ENCODE peak calls at places on chromosomes 12 and 14, in ten cellular contexts. M, X, F, H, U, N, O, Q, R and S are unnamed samples.

GRCh38 chr12:42187799-42188198 is 43.1 kb upstream of the GXYLT1 start:
- DNase-seq in M (no peak), X (no peak), F (no peak), H (no peak), U (no peak), N (no peak), O (no peak), Q (no peak), R (no peak), S (no peak)

GRCh38 chr14:103313704-103314103 is 20.3 kb upstream of the EIF5 start:
- DNase-seq in M (no peak), X (no peak), F (no peak), H (no peak), U (peak), N (no peak), O (no peak), Q (no peak), R (no peak), S (no peak)

GRCh38 chr12:106304797-106305196 is 2.3 kb downstream of the TCP11L2 start:
- DNase-seq in M (no peak), X (no peak), F (no peak), H (no peak), U (no peak), N (no peak), O (no peak), Q (no peak), R (no peak), S (no peak)

GRCh38 chr12:65926119-65927004 is 102.1 kb downstream of the HMGA2 start:
- DNase-seq in M (no peak), X (no peak), F (no peak), H (peak), U (no peak), N (no peak), O (no peak), Q (no peak), R (no peak), S (no peak)

GRCh38 chr14:59028476-59029202 is 159.8 kb upstream of the DAAM1 start:
- DNase-seq in M (peak), X (peak), F (peak), H (peak), U (peak), N (peak), O (no peak), Q (peak), R (no peak), S (peak)

GRCh38 chr14:98103705-98104104 is 1168.3 kb downstream of the BCL11B start:
- DNase-seq in M (no peak), X (no peak), F (no peak), H (no peak), U (no peak), N (no peak), O (peak), Q (no peak), R (no peak), S (no peak)

GRCh38 chr14:26860111-26860510 is 262.3 kb upstream of the NOVA1 start:
- DNase-seq in M (no peak), X (no peak), F (no peak), H (no peak), U (no peak), N (no peak), O (no peak), Q (no peak), R (no peak), S (no peak)

GRCh38 chr12:25322918-25323773 is 72.4 kb upstream of the KRAS start:
- DNase-seq in M (no peak), X (no peak), F (no peak), H (no peak), U (no peak), N (no peak), O (no peak), Q (no peak), R (no peak), S (no peak)

GRCh38 chr14:91458612-91459011 is 41.0 kb upstream of the CCDC88C start:
- DNase-seq in M (no peak), X (no peak), F (no peak), H (no peak), U (no peak), N (no peak), O (no peak), Q (no peak), R (no peak), S (no peak)

GRCh38 chr14:30608533-30609006 is 13.5 kb upstream of the SCFD1 start:
- DNase-seq in M (no peak), X (peak), F (no peak), H (no peak), U (no peak), N (no peak), O (no peak), Q (no peak), R (no peak), S (no peak)

GRCh38 chr12:67193705-67194104 is 75.5 kb upstream of the CAND1 start:
- DNase-seq in M (no peak), X (no peak), F (no peak), H (peak), U (no peak), N (no peak), O (no peak), Q (no peak), R (no peak), S (no peak)

GRCh38 chr12:116524964-116525379 is 34.2 kb upstream of the MAP1LC3B2 start:
- DNase-seq in M (no peak), X (no peak), F (no peak), H (no peak), U (no peak), N (no peak), O (no peak), Q (no peak), R (no peak), S (no peak)

GRCh38 chr14:103626150-103626850 is 2.7 kb upstream of the KLC1 start:
- DNase-seq in M (no peak), X (peak), F (no peak), H (peak), U (no peak), N (no peak), O (no peak), Q (no peak), R (no peak), S (no peak)

GRCh38 chr14:102096569-102097188 is 9.8 kb upstream of the HSP90AA1 start:
- DNase-seq in M (peak), X (peak), F (peak), H (peak), U (peak), N (no peak), O (no peak), Q (no peak), R (peak), S (no peak)

GRCh38 chr12:88432536-88433462 is 147.5 kb downstream of the KITLG start:
- DNase-seq in M (no peak), X (no peak), F (no peak), H (no peak), U (no peak), N (no peak), O (no peak), Q (no peak), R (no peak), S (no peak)

GRCh38 chr14:86790408-86791364 is 1202.3 kb downstream of the GALC start:
- DNase-seq in M (no peak), X (no peak), F (no peak), H (peak), U (no peak), N (no peak), O (no peak), Q (no peak), R (no peak), S (no peak)

GRCh38 chr12:85920324-85920947 is 46.3 kb downstream of the NTS start:
- DNase-seq in M (no peak), X (no peak), F (peak), H (peak), U (no peak), N (no peak), O (no peak), Q (no peak), R (no peak), S (no peak)

GRCh38 chr12:21151184-21151583 is 20.2 kb downstream of the SLCO1B1 start:
- DNase-seq in M (no peak), X (no peak), F (no peak), H (no peak), U (no peak), N (no peak), O (no peak), Q (no peak), R (no peak), S (no peak)

GRCh38 chr14:104448721-104449120 is 130.8 kb upstream of the C14orf180 start:
- DNase-seq in M (no peak), X (no peak), F (no peak), H (no peak), U (no peak), N (no peak), O (no peak), Q (no peak), R (no peak), S (no peak)

GRCh38 chr12:12804011-12804410 is 9.1 kb upstream of the DDX47 start:
- DNase-seq in M (no peak), X (no peak), F (no peak), H (peak), U (no peak), N (no peak), O (no peak), Q (no peak), R (no peak), S (no peak)

GRCh38 chr14:103543721-103544626 is 15.0 kb downstream of the TRMT61A start:
- DNase-seq in M (no peak), X (peak), F (no peak), H (no peak), U (peak), N (no peak), O (no peak), Q (no peak), R (no peak), S (no peak)

GRCh38 chr12:76764856-76765255 is 941 bp downstream of the ZDHHC17 start:
- DNase-seq in M (no peak), X (peak), F (no peak), H (peak), U (peak), N (no peak), O (no peak), Q (no peak), R (no peak), S (no peak)

GRCh38 chr12:67067453-67068203 is 201.5 kb upstream of the CAND1 start:
- DNase-seq in M (no peak), X (no peak), F (no peak), H (no peak), U (no peak), N (no peak), O (no peak), Q (no peak), R (no peak), S (no peak)

GRCh38 chr12:1800646-1801284 is 19.6 kb upstream of the LRTM2 start:
- DNase-seq in M (peak), X (peak), F (no peak), H (peak), U (peak), N (no peak), O (no peak), Q (no peak), R (no peak), S (peak)

GRCh38 chr14:103128631-103129300 is 5.5 kb downstream of the TNFAIP2 start:
- DNase-seq in M (peak), X (no peak), F (no peak), H (no peak), U (peak), N (no peak), O (no peak), Q (no peak), R (no peak), S (no peak)

GRCh38 chr12:13289644-13290285 is 93.2 kb downstream of the EMP1 start:
- DNase-seq in M (no peak), X (no peak), F (no peak), H (no peak), U (no peak), N (no peak), O (no peak), Q (no peak), R (no peak), S (no peak)

GRCh38 chr12:113271853-113272561 is 50.7 kb downstream of the TPCN1 start:
- DNase-seq in M (peak), X (peak), F (no peak), H (peak), U (no peak), N (no peak), O (peak), Q (no peak), R (no peak), S (no peak)

GRCh38 chr14:20356422-20356821 is 13.0 kb downstream of the PARP2 start:
- DNase-seq in M (no peak), X (no peak), F (no peak), H (no peak), U (no peak), N (no peak), O (no peak), Q (no peak), R (no peak), S (no peak)

GRCh38 chr12:69405466-69405865 is 45.9 kb downstream of the YEATS4 start:
- DNase-seq in M (no peak), X (no peak), F (peak), H (peak), U (no peak), N (no peak), O (no peak), Q (no peak), R (no peak), S (no peak)

GRCh38 chr14:104218361-104219180 is 80.2 kb downstream of the KIF26A start:
- DNase-seq in M (no peak), X (peak), F (no peak), H (no peak), U (peak), N (no peak), O (no peak), Q (no peak), R (no peak), S (no peak)

GRCh38 chr12:78087363-78087675 is 256.6 kb downstream of the NAV3 start:
- DNase-seq in M (no peak), X (no peak), F (no peak), H (no peak), U (no peak), N (no peak), O (no peak), Q (no peak), R (no peak), S (no peak)

GRCh38 chr14:80663541-80663940 is 278.0 kb downstream of the CEP128 start:
- DNase-seq in M (no peak), X (no peak), F (no peak), H (no peak), U (no peak), N (no peak), O (no peak), Q (no peak), R (no peak), S (no peak)

GRCh38 chr12:4164591-4165558 is 108.7 kb upstream of the CCND2 start:
- DNase-seq in M (peak), X (peak), F (no peak), H (no peak), U (peak), N (peak), O (no peak), Q (peak), R (no peak), S (peak)

GRCh38 chr14:72546359-72547035 is 347.4 kb downstream of the DPF3 start:
- DNase-seq in M (no peak), X (no peak), F (no peak), H (no peak), U (no peak), N (no peak), O (no peak), Q (no peak), R (no peak), S (no peak)

GRCh38 chr12:5165296-5165970 is 121.8 kb downstream of the KCNA5 start:
- DNase-seq in M (no peak), X (no peak), F (no peak), H (no peak), U (no peak), N (no peak), O (no peak), Q (no peak), R (no peak), S (no peak)

GRCh38 chr14:32230695-32231280 is 27.7 kb upstream of the RNU6-8 start:
- DNase-seq in M (no peak), X (no peak), F (no peak), H (no peak), U (no peak), N (no peak), O (no peak), Q (no peak), R (no peak), S (no peak)

GRCh38 chr14:104726600-104727451 is 2.8 kb downstream of the ADSS1 start:
- DNase-seq in M (no peak), X (no peak), F (no peak), H (peak), U (no peak), N (no peak), O (no peak), Q (no peak), R (no peak), S (no peak)

GRCh38 chr12:93895096-93895460 is 217.9 kb downstream of the CRADD start:
- DNase-seq in M (no peak), X (no peak), F (no peak), H (no peak), U (no peak), N (no peak), O (no peak), Q (no peak), R (no peak), S (no peak)

GRCh38 chr14:52279405-52279804 is 11.9 kb downstream of the PTGDR start:
- DNase-seq in M (no peak), X (no peak), F (no peak), H (no peak), U (no peak), N (no peak), O (no peak), Q (no peak), R (no peak), S (no peak)

GRCh38 chr14:34714320-34715107 is at the start of gene CFL2:
- DNase-seq in M (peak), X (peak), F (peak), H (peak), U (peak), N (peak), O (peak), Q (peak), R (peak), S (peak)
- TF ChIP-seq POLR2AphosphoS5 in M (peak), X (peak), F (peak), H (peak), U (peak), N (no peak), O (peak), Q (peak), R (peak), S (peak)

GRCh38 chr12:56158926-56159461 is 835 bp downstream of the MYL6 start:
- DNase-seq in M (peak), X (peak), F (no peak), H (peak), U (peak), N (no peak), O (peak), Q (no peak), R (peak), S (no peak)

GRCh38 chr12:56159482-56160105 is 1.4 kb downstream of the MYL6 start:
- DNase-seq in M (no peak), X (no peak), F (no peak), H (no peak), U (no peak), N (no peak), O (no peak), Q (no peak), R (no peak), S (no peak)

GRCh38 chr12:56158029-56158925 is at the start of gene MYL6:
- DNase-seq in M (peak), X (peak), F (peak), H (peak), U (peak), N (peak), O (peak), Q (peak), R (peak), S (peak)

GRCh38 chr12:56155256-56155845 is 2.8 kb upstream of the MYL6 start:
- DNase-seq in M (no peak), X (no peak), F (no peak), H (no peak), U (no peak), N (no peak), O (no peak), Q (no peak), R (no peak), S (no peak)

DNA sequence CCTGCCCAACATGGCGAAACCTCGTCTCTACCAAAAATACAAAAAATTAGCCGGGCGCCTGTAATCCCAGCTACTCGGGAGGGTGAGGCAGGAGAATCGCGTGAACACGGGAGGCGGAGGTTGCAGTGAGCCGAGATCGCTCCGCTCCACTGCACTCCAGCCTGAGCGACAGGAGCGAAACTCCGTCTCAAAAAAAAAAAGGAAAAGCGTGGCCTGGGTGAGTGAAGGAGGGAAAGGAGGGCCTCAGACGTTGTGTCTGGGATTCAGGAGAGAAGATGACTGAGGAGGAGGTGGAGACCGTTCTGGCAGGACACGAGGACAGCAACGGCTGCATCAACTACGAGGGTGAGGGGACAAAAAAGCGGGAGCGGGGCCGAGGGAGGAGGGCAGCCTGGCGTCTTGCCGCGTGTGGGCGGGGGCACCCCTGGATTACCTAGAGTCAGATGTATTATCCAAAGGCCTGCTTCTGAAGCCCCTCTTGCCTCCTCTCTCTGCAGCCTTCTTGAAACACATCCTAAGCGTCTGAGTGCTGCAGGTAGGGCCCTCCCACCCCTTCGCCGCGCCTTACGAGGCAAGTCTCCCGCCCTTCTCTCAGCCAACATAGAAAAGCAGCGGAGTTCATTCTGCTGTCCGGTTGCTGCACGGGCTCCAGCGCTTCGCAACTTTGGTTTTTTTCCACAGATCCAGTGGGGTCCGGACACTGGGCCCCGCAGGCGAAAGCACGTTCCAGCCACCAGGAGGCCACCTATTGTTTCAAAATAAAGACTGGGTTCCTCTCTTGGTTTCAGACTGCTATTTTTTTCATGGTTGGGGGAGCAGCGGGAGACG is 744 bp upstream of the MYL6 start:
- DNase-seq in M (peak), X (peak), F (peak), H (peak), U (peak), N (peak), O (peak), Q (peak), R (peak), S (peak)
- TF ChIP-seq POLR2A in M (no peak), X (peak), F (no peak), H (peak), U (no peak), N (no peak), O (peak), Q (no peak), R (no peak), S (no peak)

DNA sequence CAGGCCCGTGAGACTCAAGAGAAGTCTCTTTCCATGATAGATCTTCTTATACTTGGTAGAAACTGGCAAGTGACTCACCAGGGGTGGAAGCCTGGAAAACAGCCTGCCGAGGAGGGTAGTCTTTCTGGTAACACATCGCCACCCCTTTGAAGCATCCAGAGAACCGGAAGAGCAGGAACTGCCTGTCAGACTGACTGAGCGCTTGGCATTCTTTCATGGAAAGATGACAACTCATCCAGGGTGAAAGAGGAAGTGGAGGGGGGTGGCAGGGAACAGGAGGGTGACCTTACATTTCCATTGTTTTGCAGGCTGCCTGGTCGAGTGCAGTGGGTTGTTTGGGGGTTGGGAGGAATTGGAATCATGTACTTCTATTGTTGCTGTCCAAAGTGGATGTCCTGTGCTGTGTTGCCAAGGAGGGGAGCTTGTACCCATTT is 34.5 kb downstream of the PRKCH start:
- DNase-seq in M (no peak), X (no peak), F (peak), H (peak), U (peak), N (no peak), O (no peak), Q (peak), R (peak), S (no peak)
- TF ChIP-seq POLR2AphosphoS5 in M (peak), X (no peak), F (peak), H (no peak), U (peak), N (no peak), O (peak), Q (no peak), R (peak), S (no peak)

GRCh38 chr12:52662093-52663006 is 10.3 kb upstream of the KRT2 start:
- DNase-seq in M (no peak), X (no peak), F (no peak), H (no peak), U (no peak), N (no peak), O (no peak), Q (no peak), R (no peak), S (no peak)
- TF ChIP-seq POLR2A in M (no peak), X (no peak), F (no peak), H (no peak), U (no peak), N (no peak), O (no peak), Q (no peak), R (no peak), S (no peak)